ENCODE peak calls at places on chromosomes 2 and 18, in five cellular contexts. One of them, this sample, is unnamed.

GRCh38 chr2:188204830-188205229 is 86.8 kb upstream of the GULP1 start:
- DNase-seq in pancreas: no peak
- DNase-seq in IMR-90: no peak
- DNase-seq in GM10248: no peak
- DNase-seq in BE2C: no peak
- DNase-seq in this sample: no peak

GRCh38 chr2:48144777-48145176 is 238.5 kb upstream of the FBXO11 start:
- DNase-seq in BE2C: no peak
- DNase-seq in IMR-90: no peak
- DNase-seq in pancreas: no peak
- DNase-seq in GM10248: no peak
- DNase-seq in this sample: no peak

GRCh38 chr2:197113221-197113831 is 186.8 kb upstream of the PGAP1 start:
- DNase-seq in BE2C: no peak
- DNase-seq in pancreas: no peak
- DNase-seq in GM10248: peak; percentile 48
- DNase-seq in IMR-90: peak; percentile 45
- DNase-seq in this sample: no peak

GRCh38 chr2:132814651-132815050 is 144.6 kb upstream of the LYPD1 start:
- DNase-seq in IMR-90: no peak
- DNase-seq in GM10248: no peak
- DNase-seq in BE2C: no peak
- DNase-seq in pancreas: no peak
- DNase-seq in this sample: no peak

GRCh38 chr2:143776531-143776930 is 647.3 kb downstream of the ARHGAP15 start:
- DNase-seq in BE2C: no peak
- DNase-seq in GM10248: no peak
- DNase-seq in pancreas: no peak
- DNase-seq in IMR-90: no peak
- DNase-seq in this sample: no peak

GRCh38 chr2:26533661-26534060 is 55.7 kb upstream of the OTOF start:
- DNase-seq in pancreas: no peak
- DNase-seq in IMR-90: no peak
- DNase-seq in GM10248: no peak
- DNase-seq in BE2C: no peak
- DNase-seq in this sample: no peak

GRCh38 chr2:69223759-69224494 is 163.1 kb downstream of the GFPT1 start:
- DNase-seq in pancreas: no peak
- DNase-seq in BE2C: no peak
- DNase-seq in GM10248: no peak
- DNase-seq in IMR-90: no peak
- DNase-seq in this sample: no peak

GRCh38 chr2:241905716-241906376 is 36.3 kb downstream of the RTP5 start:
- DNase-seq in BE2C: no peak
- DNase-seq in pancreas: peak; percentile 63
- DNase-seq in GM10248: no peak
- DNase-seq in IMR-90: no peak
- DNase-seq in this sample: no peak

GRCh38 chr2:44362207-44363015 is 664 bp downstream of the CAMKMT start:
- DNase-seq in IMR-90: peak; percentile 55
- DNase-seq in BE2C: peak; percentile 44
- DNase-seq in GM10248: peak; percentile 21
- DNase-seq in pancreas: peak; percentile 64
- DNase-seq in this sample: no peak

GRCh38 chr18:31450409-31450808 is 2.9 kb downstream of the DSG3 start:
- DNase-seq in GM10248: no peak
- DNase-seq in BE2C: no peak
- DNase-seq in pancreas: no peak
- DNase-seq in IMR-90: no peak
- DNase-seq in this sample: no peak

GRCh38 chr2:170354409-170354808 is 176.5 kb downstream of the MYO3B start:
- DNase-seq in BE2C: peak; percentile 6
- DNase-seq in IMR-90: no peak
- DNase-seq in GM10248: no peak
- DNase-seq in pancreas: no peak
- DNase-seq in this sample: no peak

GRCh38 chr2:110688594-110689091 is 10.8 kb upstream of the BUB1 start:
- DNase-seq in pancreas: no peak
- DNase-seq in GM10248: no peak
- DNase-seq in BE2C: no peak
- DNase-seq in IMR-90: no peak
- DNase-seq in this sample: no peak

GRCh38 chr2:11175293-11175795 is 20.1 kb downstream of the SLC66A3 start:
- DNase-seq in pancreas: no peak
- DNase-seq in BE2C: no peak
- DNase-seq in IMR-90: peak; percentile 65
- DNase-seq in GM10248: no peak
- DNase-seq in this sample: peak; percentile 16

GRCh38 chr18:62379051-62379450 is 53.9 kb downstream of the TNFRSF11A start:
- DNase-seq in pancreas: no peak
- DNase-seq in IMR-90: no peak
- DNase-seq in BE2C: no peak
- DNase-seq in GM10248: no peak
- DNase-seq in this sample: no peak

GRCh38 chr18:72161686-72162085 is 382.5 kb downstream of the CBLN2 start:
- DNase-seq in pancreas: no peak
- DNase-seq in IMR-90: no peak
- DNase-seq in GM10248: no peak
- DNase-seq in BE2C: no peak
- DNase-seq in this sample: no peak

GRCh38 chr2:70541481-70542020 is 12.1 kb downstream of the TGFA start:
- DNase-seq in GM10248: no peak
- DNase-seq in pancreas: no peak
- DNase-seq in BE2C: no peak
- DNase-seq in IMR-90: no peak
- DNase-seq in this sample: no peak

GRCh38 chr2:225124311-225124832 is 82.1 kb upstream of the DOCK10 start:
- DNase-seq in IMR-90: peak; percentile 21
- DNase-seq in BE2C: no peak
- DNase-seq in GM10248: no peak
- DNase-seq in pancreas: no peak
- DNase-seq in this sample: no peak

GRCh38 chr2:219648963-219649362 is 21.5 kb downstream of the SLC4A3 start:
- DNase-seq in BE2C: no peak
- DNase-seq in GM10248: no peak
- DNase-seq in pancreas: no peak
- DNase-seq in IMR-90: no peak
- DNase-seq in this sample: no peak

GRCh38 chr2:216375288-216375687 is 3.0 kb upstream of the MARCHF4 start:
- DNase-seq in IMR-90: no peak
- DNase-seq in BE2C: no peak
- DNase-seq in GM10248: no peak
- DNase-seq in pancreas: no peak
- DNase-seq in this sample: no peak

GRCh38 chr18:46867471-46868170 is 49.7 kb downstream of the PIAS2 start:
- DNase-seq in GM10248: no peak
- DNase-seq in IMR-90: no peak
- DNase-seq in BE2C: no peak
- DNase-seq in pancreas: no peak
- DNase-seq in this sample: no peak

GRCh38 chr18:47485221-47485797 is 233.8 kb upstream of the SKOR2 start:
- DNase-seq in BE2C: no peak
- DNase-seq in IMR-90: no peak
- DNase-seq in GM10248: no peak
- DNase-seq in pancreas: no peak
- DNase-seq in this sample: no peak

GRCh38 chr2:46344696-46345095 is 47.5 kb downstream of the EPAS1 start:
- DNase-seq in IMR-90: no peak
- DNase-seq in pancreas: no peak
- DNase-seq in BE2C: no peak
- DNase-seq in GM10248: no peak
- DNase-seq in this sample: no peak

GRCh38 chr2:163647300-163647699 is 88.5 kb downstream of the FIGN start:
- DNase-seq in IMR-90: no peak
- DNase-seq in GM10248: no peak
- DNase-seq in pancreas: no peak
- DNase-seq in BE2C: no peak
- DNase-seq in this sample: no peak

GRCh38 chr2:26300234-26300641 is 45.7 kb upstream of the SELENOI start:
- DNase-seq in pancreas: no peak
- DNase-seq in GM10248: no peak
- DNase-seq in BE2C: no peak
- DNase-seq in IMR-90: peak; percentile 28
- DNase-seq in this sample: no peak

GRCh38 chr18:74944676-74945075 is 264.3 kb downstream of the PTGR3 start:
- DNase-seq in BE2C: no peak
- DNase-seq in GM10248: no peak
- DNase-seq in IMR-90: peak; percentile 67
- DNase-seq in pancreas: no peak
- DNase-seq in this sample: no peak

GRCh38 chr2:137091704-137092103 is 326.4 kb downstream of the THSD7B start:
- DNase-seq in BE2C: no peak
- DNase-seq in GM10248: no peak
- DNase-seq in pancreas: no peak
- DNase-seq in IMR-90: no peak
- DNase-seq in this sample: no peak

GRCh38 chr2:137093116-137093515 is 327.8 kb downstream of the THSD7B start:
- DNase-seq in pancreas: no peak
- DNase-seq in IMR-90: no peak
- DNase-seq in GM10248: no peak
- DNase-seq in BE2C: no peak
- DNase-seq in this sample: no peak

GRCh38 chr2:137096187-137096586 is 330.8 kb downstream of the THSD7B start:
- DNase-seq in BE2C: no peak
- DNase-seq in pancreas: no peak
- DNase-seq in IMR-90: no peak
- DNase-seq in GM10248: no peak
- DNase-seq in this sample: no peak

GRCh38 chr2:137096693-137097092 is 331.3 kb downstream of the THSD7B start:
- DNase-seq in BE2C: no peak
- DNase-seq in pancreas: no peak
- DNase-seq in GM10248: no peak
- DNase-seq in IMR-90: no peak
- DNase-seq in this sample: no peak
- TF ChIP-seq CTCF in BE2C: no peak
- TF ChIP-seq CTCF in pancreas: no peak
- TF ChIP-seq CTCF in GM10248: no peak
- TF ChIP-seq CTCF in IMR-90: no peak
- TF ChIP-seq CTCF in this sample: no peak

GRCh38 chr2:174158003-174158402 is 90.3 kb downstream of the OLA1 start:
- DNase-seq in GM10248: peak; percentile 38
- DNase-seq in IMR-90: no peak
- DNase-seq in pancreas: no peak
- DNase-seq in BE2C: peak; percentile 32
- DNase-seq in this sample: no peak
- TF ChIP-seq CTCF in GM10248: peak; percentile 54
- TF ChIP-seq CTCF in IMR-90: no peak
- TF ChIP-seq CTCF in pancreas: no peak
- TF ChIP-seq CTCF in BE2C: peak; percentile 69
- TF ChIP-seq CTCF in this sample: peak; percentile 55

GRCh38 chr18:67367540-67367939 is 149.0 kb downstream of the DSEL start:
- DNase-seq in BE2C: no peak
- DNase-seq in GM10248: no peak
- DNase-seq in pancreas: no peak
- DNase-seq in IMR-90: peak; percentile 38
- DNase-seq in this sample: no peak

GRCh38 chr18:67362906-67363305 is 153.6 kb downstream of the DSEL start:
- DNase-seq in pancreas: no peak
- DNase-seq in IMR-90: no peak
- DNase-seq in BE2C: no peak
- DNase-seq in GM10248: no peak
- DNase-seq in this sample: no peak

GRCh38 chr18:67359868-67360838 is 156.4 kb downstream of the DSEL start:
- DNase-seq in IMR-90: peak; percentile 96
- DNase-seq in pancreas: no peak
- DNase-seq in GM10248: no peak
- DNase-seq in BE2C: peak; percentile 45
- DNase-seq in this sample: peak; percentile 82

GRCh38 chr18:67358947-67359346 is 157.6 kb downstream of the DSEL start:
- DNase-seq in IMR-90: no peak
- DNase-seq in BE2C: no peak
- DNase-seq in GM10248: no peak
- DNase-seq in pancreas: no peak
- DNase-seq in this sample: no peak

DNA sequence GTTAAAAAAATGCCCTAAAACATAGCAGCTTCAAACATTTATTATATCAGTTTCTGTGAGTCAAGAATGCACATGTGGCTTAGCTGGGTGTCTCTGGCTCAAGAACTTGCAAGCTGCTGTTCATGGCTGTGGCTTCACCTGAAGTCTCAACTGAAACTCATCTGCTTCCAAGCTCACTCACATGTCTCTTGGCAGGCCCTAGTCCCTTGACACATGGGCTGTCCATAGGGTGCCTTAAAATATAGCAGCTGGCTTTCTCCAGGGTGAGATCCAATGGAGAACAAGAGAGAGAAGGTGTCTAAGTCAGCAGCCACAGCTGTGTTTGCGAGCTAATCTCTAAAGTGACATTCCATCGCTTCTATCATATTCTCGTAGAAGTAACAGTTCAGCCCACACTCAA is 152.8 kb downstream of the DSEL start:
- DNase-seq in IMR-90: no peak
- DNase-seq in GM10248: no peak
- DNase-seq in pancreas: no peak
- DNase-seq in BE2C: no peak
- DNase-seq in this sample: no peak
- TF ChIP-seq CTCF in IMR-90: no peak
- TF ChIP-seq CTCF in GM10248: no peak
- TF ChIP-seq CTCF in pancreas: no peak
- TF ChIP-seq CTCF in BE2C: no peak
- TF ChIP-seq CTCF in this sample: no peak

GRCh38 chr2:155250800-155251199 is 552.3 kb downstream of the KCNJ3 start:
- DNase-seq in pancreas: no peak
- DNase-seq in IMR-90: no peak
- DNase-seq in BE2C: no peak
- DNase-seq in GM10248: no peak
- DNase-seq in this sample: no peak
- TF ChIP-seq CTCF in pancreas: no peak
- TF ChIP-seq CTCF in IMR-90: no peak
- TF ChIP-seq CTCF in BE2C: peak; percentile 29
- TF ChIP-seq CTCF in GM10248: peak; percentile 44
- TF ChIP-seq CTCF in this sample: peak; percentile 47

DNA sequence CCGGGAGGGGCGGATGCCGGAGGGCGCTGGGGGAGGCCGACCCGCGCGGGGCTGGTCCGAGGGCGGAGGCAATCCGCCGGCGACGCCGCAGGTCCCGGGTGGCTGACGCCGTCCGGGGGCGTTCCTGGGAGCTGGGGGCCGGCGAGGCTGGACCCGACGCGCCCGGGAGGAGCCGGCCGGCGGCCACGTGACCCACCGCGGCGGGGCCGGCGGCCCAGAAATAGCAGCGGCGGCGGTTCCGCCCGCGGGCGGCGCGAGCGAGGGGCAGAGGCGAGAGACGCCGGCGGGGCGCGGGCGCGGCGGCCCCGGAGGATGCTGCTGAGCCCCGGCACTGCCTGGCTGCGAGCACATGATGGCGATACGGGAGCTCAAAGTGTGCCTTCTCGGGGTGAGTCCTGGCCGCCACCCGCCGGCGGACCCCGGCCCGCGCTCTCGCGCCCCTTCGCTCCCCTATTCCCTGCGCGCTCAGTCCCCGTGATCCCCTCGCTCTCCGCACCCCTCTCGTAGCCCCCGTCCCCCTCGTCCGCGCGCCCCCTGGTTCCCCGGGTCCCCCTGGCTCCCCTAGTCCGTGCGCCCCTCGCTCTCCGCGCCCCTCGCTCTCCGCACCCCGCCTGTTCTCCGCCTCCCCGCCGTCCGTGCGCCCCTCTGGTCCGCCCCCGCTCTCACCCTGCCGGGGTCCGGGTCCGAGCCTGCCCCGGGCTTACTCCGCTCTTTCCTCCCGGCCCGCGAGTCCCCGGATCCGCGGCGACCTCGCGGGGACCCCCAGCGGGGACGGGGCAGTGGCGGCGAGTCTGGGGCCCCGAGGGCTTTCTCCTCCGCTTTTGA is at the start of gene RAB31:
- DNase-seq in pancreas: peak; percentile 83
- DNase-seq in IMR-90: peak; percentile 72
- DNase-seq in BE2C: peak; percentile 38
- DNase-seq in GM10248: peak; percentile 70
- DNase-seq in this sample: no peak
- TF ChIP-seq CTCF in pancreas: no peak
- TF ChIP-seq CTCF in IMR-90: peak; percentile 19
- TF ChIP-seq CTCF in BE2C: no peak
- TF ChIP-seq CTCF in GM10248: peak; percentile 8
- TF ChIP-seq CTCF in this sample: no peak

This sample was measured in BJ.